ENCODE peak calls at places on chromosomes 16 and 17, in six cellular contexts. Z, S, U, M, V and G are unnamed samples.

GRCh38 chr17:21010705-21011596 is 31.9 kb downstream of the USP22 start:
- DNase-seq in Z (no peak), S (no peak), U (no peak), M (no peak), V (no peak), G (no peak)

GRCh38 chr17:39235555-39236221 is 9.9 kb upstream of the STAC2 start:
- DNase-seq in Z (no peak), S (peak), U (peak), M (no peak), V (peak), G (peak)

GRCh38 chr16:75566889-75567255 is 693 bp downstream of the GABARAPL2 start:
- DNase-seq in Z (no peak), S (no peak), U (no peak), M (no peak), V (no peak), G (peak)

GRCh38 chr17:47844230-47844629 is 3.2 kb upstream of the SCRN2 start:
- DNase-seq in Z (no peak), S (no peak), U (no peak), M (no peak), V (no peak), G (no peak)

GRCh38 chr16:85471469-85472431 is 141.4 kb upstream of the GSE1 start:
- DNase-seq in Z (no peak), S (no peak), U (no peak), M (no peak), V (no peak), G (no peak)

GRCh38 chr16:66858740-66859396 is 14.7 kb downstream of the CA7 start:
- DNase-seq in Z (no peak), S (no peak), U (no peak), M (no peak), V (no peak), G (peak)

GRCh38 chr16:22782299-22782698 is 31.7 kb upstream of the HS3ST2 start:
- DNase-seq in Z (peak), S (no peak), U (no peak), M (no peak), V (no peak), G (no peak)

GRCh38 chr17:65058151-65058550 is 1.6 kb upstream of the GNA13 start:
- DNase-seq in Z (no peak), S (no peak), U (no peak), M (no peak), V (no peak), G (no peak)

GRCh38 chr17:1055751-1056645 is 59.1 kb downstream of the TIMM22 start:
- DNase-seq in Z (peak), S (peak), U (peak), M (no peak), V (peak), G (peak)